ENCODE peak calls at places on chromosomes 6 and 20, in six cellular contexts. One of them, this sample, is unnamed.

GRCh38 chr6:28742668-28743270 is 181.0 kb downstream of the TRIM27 start:
- DNase-seq in Ammon's horn: no peak
- DNase-seq in activated naive CD8-positive, alpha-beta T cell treated with anti-CD3 and anti-CD28 coated beads, Interleukin-2, amount 50 U/mL, for 24 hours: peak; percentile 58
- DNase-seq in AG09319: no peak
- DNase-seq in activated gamma-delta T cell treated with anti-CD3 and anti-CD28 coated beads, Interleukin-2, amount 50 U/mL, for 16 hours: no peak
- DNase-seq in WTC11: peak; percentile 85
- DNase-seq in this sample: no peak

GRCh38 chr6:97085772-97086171 is 161.2 kb downstream of the KLHL32 start:
- DNase-seq in activated gamma-delta T cell treated with anti-CD3 and anti-CD28 coated beads, Interleukin-2, amount 50 U/mL, for 16 hours: no peak
- DNase-seq in WTC11: no peak
- DNase-seq in AG09319: no peak
- DNase-seq in Ammon's horn: no peak
- DNase-seq in activated naive CD8-positive, alpha-beta T cell treated with anti-CD3 and anti-CD28 coated beads, Interleukin-2, amount 50 U/mL, for 24 hours: no peak
- DNase-seq in this sample: no peak

GRCh38 chr6:110216140-110216539 is 35.9 kb downstream of the CDC40 start:
- DNase-seq in AG09319: no peak
- DNase-seq in WTC11: no peak
- DNase-seq in activated naive CD8-positive, alpha-beta T cell treated with anti-CD3 and anti-CD28 coated beads, Interleukin-2, amount 50 U/mL, for 24 hours: no peak
- DNase-seq in Ammon's horn: peak; percentile 18
- DNase-seq in activated gamma-delta T cell treated with anti-CD3 and anti-CD28 coated beads, Interleukin-2, amount 50 U/mL, for 16 hours: no peak
- DNase-seq in this sample: no peak

GRCh38 chr6:116059713-116060571 is 749 bp downstream of the FRK start:
- DNase-seq in AG09319: no peak
- DNase-seq in WTC11: no peak
- DNase-seq in Ammon's horn: no peak
- DNase-seq in activated naive CD8-positive, alpha-beta T cell treated with anti-CD3 and anti-CD28 coated beads, Interleukin-2, amount 50 U/mL, for 24 hours: no peak
- DNase-seq in activated gamma-delta T cell treated with anti-CD3 and anti-CD28 coated beads, Interleukin-2, amount 50 U/mL, for 16 hours: no peak
- DNase-seq in this sample: no peak

GRCh38 chr20:57699395-57699794 is 10.4 kb downstream of the PMEPA1 start:
- DNase-seq in activated gamma-delta T cell treated with anti-CD3 and anti-CD28 coated beads, Interleukin-2, amount 50 U/mL, for 16 hours: no peak
- DNase-seq in Ammon's horn: no peak
- DNase-seq in AG09319: no peak
- DNase-seq in WTC11: no peak
- DNase-seq in activated naive CD8-positive, alpha-beta T cell treated with anti-CD3 and anti-CD28 coated beads, Interleukin-2, amount 50 U/mL, for 24 hours: no peak
- DNase-seq in this sample: no peak

GRCh38 chr20:25570148-25570530 is 15.2 kb downstream of the NINL start:
- DNase-seq in Ammon's horn: no peak
- DNase-seq in WTC11: no peak
- DNase-seq in AG09319: no peak
- DNase-seq in activated naive CD8-positive, alpha-beta T cell treated with anti-CD3 and anti-CD28 coated beads, Interleukin-2, amount 50 U/mL, for 24 hours: no peak
- DNase-seq in activated gamma-delta T cell treated with anti-CD3 and anti-CD28 coated beads, Interleukin-2, amount 50 U/mL, for 16 hours: no peak
- DNase-seq in this sample: no peak

GRCh38 chr6:134503542-134504281 is 185.8 kb upstream of the SGK1 start:
- DNase-seq in activated naive CD8-positive, alpha-beta T cell treated with anti-CD3 and anti-CD28 coated beads, Interleukin-2, amount 50 U/mL, for 24 hours: no peak
- DNase-seq in activated gamma-delta T cell treated with anti-CD3 and anti-CD28 coated beads, Interleukin-2, amount 50 U/mL, for 16 hours: no peak
- DNase-seq in WTC11: no peak
- DNase-seq in Ammon's horn: peak; percentile 48
- DNase-seq in AG09319: no peak
- DNase-seq in this sample: no peak

GRCh38 chr6:33781105-33781975 is 7.6 kb downstream of the LEMD2 start:
- DNase-seq in AG09319: no peak
- DNase-seq in WTC11: peak; percentile 55
- DNase-seq in activated gamma-delta T cell treated with anti-CD3 and anti-CD28 coated beads, Interleukin-2, amount 50 U/mL, for 16 hours: no peak
- DNase-seq in Ammon's horn: no peak
- DNase-seq in activated naive CD8-positive, alpha-beta T cell treated with anti-CD3 and anti-CD28 coated beads, Interleukin-2, amount 50 U/mL, for 24 hours: no peak
- DNase-seq in this sample: no peak

GRCh38 chr6:6825986-6826901 is 237.7 kb downstream of the LY86 start:
- DNase-seq in WTC11: no peak
- DNase-seq in Ammon's horn: peak; percentile 57
- DNase-seq in activated naive CD8-positive, alpha-beta T cell treated with anti-CD3 and anti-CD28 coated beads, Interleukin-2, amount 50 U/mL, for 24 hours: no peak
- DNase-seq in activated gamma-delta T cell treated with anti-CD3 and anti-CD28 coated beads, Interleukin-2, amount 50 U/mL, for 16 hours: no peak
- DNase-seq in AG09319: no peak
- DNase-seq in this sample: no peak

GRCh38 chr6:124866040-124866439 is 96.2 kb upstream of the RNF217 start:
- DNase-seq in AG09319: no peak
- DNase-seq in Ammon's horn: no peak
- DNase-seq in WTC11: no peak
- DNase-seq in activated naive CD8-positive, alpha-beta T cell treated with anti-CD3 and anti-CD28 coated beads, Interleukin-2, amount 50 U/mL, for 24 hours: no peak
- DNase-seq in activated gamma-delta T cell treated with anti-CD3 and anti-CD28 coated beads, Interleukin-2, amount 50 U/mL, for 16 hours: no peak
- DNase-seq in this sample: no peak

GRCh38 chr6:138570716-138571020 is 71.4 kb upstream of the NHSL1 start:
- DNase-seq in activated naive CD8-positive, alpha-beta T cell treated with anti-CD3 and anti-CD28 coated beads, Interleukin-2, amount 50 U/mL, for 24 hours: no peak
- DNase-seq in activated gamma-delta T cell treated with anti-CD3 and anti-CD28 coated beads, Interleukin-2, amount 50 U/mL, for 16 hours: no peak
- DNase-seq in AG09319: no peak
- DNase-seq in WTC11: no peak
- DNase-seq in Ammon's horn: no peak
- DNase-seq in this sample: no peak

GRCh38 chr6:10369896-10370295 is 45.0 kb downstream of the TFAP2A start:
- DNase-seq in activated naive CD8-positive, alpha-beta T cell treated with anti-CD3 and anti-CD28 coated beads, Interleukin-2, amount 50 U/mL, for 24 hours: no peak
- DNase-seq in AG09319: no peak
- DNase-seq in activated gamma-delta T cell treated with anti-CD3 and anti-CD28 coated beads, Interleukin-2, amount 50 U/mL, for 16 hours: no peak
- DNase-seq in Ammon's horn: no peak
- DNase-seq in WTC11: no peak
- DNase-seq in this sample: no peak

GRCh38 chr20:15187612-15188011 is 850.2 kb upstream of the FLRT3 start:
- DNase-seq in Ammon's horn: no peak
- DNase-seq in WTC11: no peak
- DNase-seq in AG09319: no peak
- DNase-seq in activated gamma-delta T cell treated with anti-CD3 and anti-CD28 coated beads, Interleukin-2, amount 50 U/mL, for 16 hours: no peak
- DNase-seq in activated naive CD8-positive, alpha-beta T cell treated with anti-CD3 and anti-CD28 coated beads, Interleukin-2, amount 50 U/mL, for 24 hours: no peak
- DNase-seq in this sample: no peak

GRCh38 chr20:37893566-37894241 is 9.2 kb upstream of the VSTM2L start:
- DNase-seq in WTC11: no peak
- DNase-seq in Ammon's horn: no peak
- DNase-seq in activated gamma-delta T cell treated with anti-CD3 and anti-CD28 coated beads, Interleukin-2, amount 50 U/mL, for 16 hours: no peak
- DNase-seq in activated naive CD8-positive, alpha-beta T cell treated with anti-CD3 and anti-CD28 coated beads, Interleukin-2, amount 50 U/mL, for 24 hours: no peak
- DNase-seq in AG09319: no peak
- DNase-seq in this sample: no peak

GRCh38 chr6:36848658-36849441 is 9.6 kb upstream of the CPNE5 start:
- DNase-seq in activated naive CD8-positive, alpha-beta T cell treated with anti-CD3 and anti-CD28 coated beads, Interleukin-2, amount 50 U/mL, for 24 hours: no peak
- DNase-seq in activated gamma-delta T cell treated with anti-CD3 and anti-CD28 coated beads, Interleukin-2, amount 50 U/mL, for 16 hours: no peak
- DNase-seq in Ammon's horn: peak; percentile 52
- DNase-seq in AG09319: no peak
- DNase-seq in WTC11: peak; percentile 74
- DNase-seq in this sample: no peak

GRCh38 chr6:15260099-15260821 is 14.4 kb downstream of the JARID2 start:
- DNase-seq in activated naive CD8-positive, alpha-beta T cell treated with anti-CD3 and anti-CD28 coated beads, Interleukin-2, amount 50 U/mL, for 24 hours: no peak
- DNase-seq in Ammon's horn: no peak
- DNase-seq in activated gamma-delta T cell treated with anti-CD3 and anti-CD28 coated beads, Interleukin-2, amount 50 U/mL, for 16 hours: no peak
- DNase-seq in WTC11: no peak
- DNase-seq in AG09319: peak; percentile 74
- DNase-seq in this sample: no peak

GRCh38 chr20:38215789-38216182 is 44.7 kb downstream of the KIAA1755 start:
- DNase-seq in AG09319: no peak
- DNase-seq in Ammon's horn: no peak
- DNase-seq in activated gamma-delta T cell treated with anti-CD3 and anti-CD28 coated beads, Interleukin-2, amount 50 U/mL, for 16 hours: no peak
- DNase-seq in WTC11: no peak
- DNase-seq in activated naive CD8-positive, alpha-beta T cell treated with anti-CD3 and anti-CD28 coated beads, Interleukin-2, amount 50 U/mL, for 24 hours: no peak
- DNase-seq in this sample: no peak

GRCh38 chr6:107972413-107973096 is 14.5 kb upstream of the SEC63 start:
- DNase-seq in activated naive CD8-positive, alpha-beta T cell treated with anti-CD3 and anti-CD28 coated beads, Interleukin-2, amount 50 U/mL, for 24 hours: no peak
- DNase-seq in WTC11: no peak
- DNase-seq in Ammon's horn: no peak
- DNase-seq in AG09319: no peak
- DNase-seq in activated gamma-delta T cell treated with anti-CD3 and anti-CD28 coated beads, Interleukin-2, amount 50 U/mL, for 16 hours: no peak
- DNase-seq in this sample: no peak

GRCh38 chr6:132964101-132964867 is 149.9 kb downstream of the RPS12 start:
- DNase-seq in activated naive CD8-positive, alpha-beta T cell treated with anti-CD3 and anti-CD28 coated beads, Interleukin-2, amount 50 U/mL, for 24 hours: no peak
- DNase-seq in Ammon's horn: no peak
- DNase-seq in AG09319: no peak
- DNase-seq in activated gamma-delta T cell treated with anti-CD3 and anti-CD28 coated beads, Interleukin-2, amount 50 U/mL, for 16 hours: no peak
- DNase-seq in WTC11: no peak
- DNase-seq in this sample: no peak

GRCh38 chr6:18433059-18433458 is 45.9 kb downstream of the RNF144B start:
- DNase-seq in activated gamma-delta T cell treated with anti-CD3 and anti-CD28 coated beads, Interleukin-2, amount 50 U/mL, for 16 hours: no peak
- DNase-seq in activated naive CD8-positive, alpha-beta T cell treated with anti-CD3 and anti-CD28 coated beads, Interleukin-2, amount 50 U/mL, for 24 hours: no peak
- DNase-seq in Ammon's horn: no peak
- DNase-seq in WTC11: no peak
- DNase-seq in AG09319: no peak
- DNase-seq in this sample: no peak

GRCh38 chr20:33687370-33687915 is 1.3 kb upstream of the E2F1 start:
- DNase-seq in activated naive CD8-positive, alpha-beta T cell treated with anti-CD3 and anti-CD28 coated beads, Interleukin-2, amount 50 U/mL, for 24 hours: no peak
- DNase-seq in activated gamma-delta T cell treated with anti-CD3 and anti-CD28 coated beads, Interleukin-2, amount 50 U/mL, for 16 hours: no peak
- DNase-seq in AG09319: no peak
- DNase-seq in WTC11: no peak
- DNase-seq in Ammon's horn: no peak
- DNase-seq in this sample: no peak

GRCh38 chr6:127811939-127812338 is 88.9 kb downstream of the THEMIS start:
- DNase-seq in activated gamma-delta T cell treated with anti-CD3 and anti-CD28 coated beads, Interleukin-2, amount 50 U/mL, for 16 hours: no peak
- DNase-seq in activated naive CD8-positive, alpha-beta T cell treated with anti-CD3 and anti-CD28 coated beads, Interleukin-2, amount 50 U/mL, for 24 hours: peak; percentile 26
- DNase-seq in AG09319: no peak
- DNase-seq in WTC11: no peak
- DNase-seq in Ammon's horn: peak; percentile 31
- DNase-seq in this sample: no peak

GRCh38 chr20:37228656-37229055 is 33.0 kb downstream of the GHRH start:
- DNase-seq in WTC11: no peak
- DNase-seq in activated naive CD8-positive, alpha-beta T cell treated with anti-CD3 and anti-CD28 coated beads, Interleukin-2, amount 50 U/mL, for 24 hours: no peak
- DNase-seq in activated gamma-delta T cell treated with anti-CD3 and anti-CD28 coated beads, Interleukin-2, amount 50 U/mL, for 16 hours: no peak
- DNase-seq in AG09319: no peak
- DNase-seq in Ammon's horn: no peak
- DNase-seq in this sample: no peak

GRCh38 chr20:36210561-36210960 is 25.7 kb upstream of the AAR2 start:
- DNase-seq in WTC11: no peak
- DNase-seq in AG09319: no peak
- DNase-seq in Ammon's horn: no peak
- DNase-seq in activated naive CD8-positive, alpha-beta T cell treated with anti-CD3 and anti-CD28 coated beads, Interleukin-2, amount 50 U/mL, for 24 hours: no peak
- DNase-seq in activated gamma-delta T cell treated with anti-CD3 and anti-CD28 coated beads, Interleukin-2, amount 50 U/mL, for 16 hours: no peak
- DNase-seq in this sample: no peak

GRCh38 chr6:23414204-23414501 is 711.9 kb upstream of the NRSN1 start:
- DNase-seq in activated naive CD8-positive, alpha-beta T cell treated with anti-CD3 and anti-CD28 coated beads, Interleukin-2, amount 50 U/mL, for 24 hours: no peak
- DNase-seq in WTC11: no peak
- DNase-seq in activated gamma-delta T cell treated with anti-CD3 and anti-CD28 coated beads, Interleukin-2, amount 50 U/mL, for 16 hours: no peak
- DNase-seq in AG09319: peak; percentile 89
- DNase-seq in Ammon's horn: peak; percentile 7
- DNase-seq in this sample: no peak

GRCh38 chr6:166202321-166202733 is 34.7 kb upstream of the TBXT start:
- DNase-seq in Ammon's horn: peak; percentile 29
- DNase-seq in AG09319: no peak
- DNase-seq in WTC11: no peak
- DNase-seq in activated gamma-delta T cell treated with anti-CD3 and anti-CD28 coated beads, Interleukin-2, amount 50 U/mL, for 16 hours: no peak
- DNase-seq in activated naive CD8-positive, alpha-beta T cell treated with anti-CD3 and anti-CD28 coated beads, Interleukin-2, amount 50 U/mL, for 24 hours: no peak
- DNase-seq in this sample: no peak

GRCh38 chr6:41239467-41240159 is 11.5 kb downstream of the TREML4 start:
- DNase-seq in Ammon's horn: no peak
- DNase-seq in WTC11: peak; percentile 61
- DNase-seq in activated naive CD8-positive, alpha-beta T cell treated with anti-CD3 and anti-CD28 coated beads, Interleukin-2, amount 50 U/mL, for 24 hours: no peak
- DNase-seq in AG09319: no peak
- DNase-seq in activated gamma-delta T cell treated with anti-CD3 and anti-CD28 coated beads, Interleukin-2, amount 50 U/mL, for 16 hours: no peak
- DNase-seq in this sample: no peak

GRCh38 chr6:113860165-113860955 is 3.2 kb downstream of the MARCKS start:
- DNase-seq in activated gamma-delta T cell treated with anti-CD3 and anti-CD28 coated beads, Interleukin-2, amount 50 U/mL, for 16 hours: no peak
- DNase-seq in AG09319: no peak
- DNase-seq in activated naive CD8-positive, alpha-beta T cell treated with anti-CD3 and anti-CD28 coated beads, Interleukin-2, amount 50 U/mL, for 24 hours: no peak
- DNase-seq in Ammon's horn: peak; percentile 17
- DNase-seq in WTC11: peak; percentile 21
- DNase-seq in this sample: no peak

GRCh38 chr6:163652328-163652727 is 237.8 kb downstream of the QKI start:
- DNase-seq in WTC11: no peak
- DNase-seq in AG09319: no peak
- DNase-seq in Ammon's horn: no peak
- DNase-seq in activated gamma-delta T cell treated with anti-CD3 and anti-CD28 coated beads, Interleukin-2, amount 50 U/mL, for 16 hours: no peak
- DNase-seq in activated naive CD8-positive, alpha-beta T cell treated with anti-CD3 and anti-CD28 coated beads, Interleukin-2, amount 50 U/mL, for 24 hours: no peak
- DNase-seq in this sample: no peak

GRCh38 chr6:2109796-2110195 is 135.6 kb downstream of the GMDS start:
- DNase-seq in activated naive CD8-positive, alpha-beta T cell treated with anti-CD3 and anti-CD28 coated beads, Interleukin-2, amount 50 U/mL, for 24 hours: no peak
- DNase-seq in AG09319: no peak
- DNase-seq in activated gamma-delta T cell treated with anti-CD3 and anti-CD28 coated beads, Interleukin-2, amount 50 U/mL, for 16 hours: no peak
- DNase-seq in Ammon's horn: no peak
- DNase-seq in WTC11: no peak
- DNase-seq in this sample: no peak

GRCh38 chr6:3773696-3774298 is 22.3 kb upstream of the PXDC1 start:
- DNase-seq in activated naive CD8-positive, alpha-beta T cell treated with anti-CD3 and anti-CD28 coated beads, Interleukin-2, amount 50 U/mL, for 24 hours: no peak
- DNase-seq in AG09319: peak; percentile 77
- DNase-seq in activated gamma-delta T cell treated with anti-CD3 and anti-CD28 coated beads, Interleukin-2, amount 50 U/mL, for 16 hours: no peak
- DNase-seq in Ammon's horn: peak; percentile 39
- DNase-seq in WTC11: no peak
- DNase-seq in this sample: no peak

GRCh38 chr20:56710577-56711465 is 81.7 kb downstream of the TFAP2C start:
- DNase-seq in Ammon's horn: no peak
- DNase-seq in WTC11: no peak
- DNase-seq in activated gamma-delta T cell treated with anti-CD3 and anti-CD28 coated beads, Interleukin-2, amount 50 U/mL, for 16 hours: no peak
- DNase-seq in AG09319: no peak
- DNase-seq in activated naive CD8-positive, alpha-beta T cell treated with anti-CD3 and anti-CD28 coated beads, Interleukin-2, amount 50 U/mL, for 24 hours: no peak
- DNase-seq in this sample: no peak